ENCODE peak calls at places on chromosome 3, in ten cellular contexts. One of them, this sample, is unnamed.

GRCh38 chr3:16369885-16370284 is 104.9 kb downstream of the OXNAD1 start:
- DNase-seq in astrocyte: peak; percentile 77
- DNase-seq in effector memory CD4-positive, alpha-beta T cell: no peak
- DNase-seq in testis: no peak
- DNase-seq in psoas muscle: no peak
- DNase-seq in adipocyte: no peak
- DNase-seq in A549: no peak
- DNase-seq in small intestine: no peak
- DNase-seq in left lung: no peak
- DNase-seq in heart left ventricle: no peak
- DNase-seq in this sample: no peak

GRCh38 chr3:67642734-67643133 is 11.7 kb downstream of the SUCLG2 start:
- DNase-seq in astrocyte: no peak
- DNase-seq in effector memory CD4-positive, alpha-beta T cell: no peak
- DNase-seq in testis: no peak
- DNase-seq in adipocyte: no peak
- DNase-seq in heart left ventricle: no peak
- DNase-seq in psoas muscle: no peak
- DNase-seq in A549: no peak
- DNase-seq in left lung: no peak
- DNase-seq in small intestine: no peak
- DNase-seq in this sample: no peak

GRCh38 chr3:156792945-156793344 is 33.2 kb upstream of the LEKR1 start:
- DNase-seq in A549: no peak
- DNase-seq in small intestine: peak; percentile 8
- DNase-seq in effector memory CD4-positive, alpha-beta T cell: no peak
- DNase-seq in left lung: no peak
- DNase-seq in heart left ventricle: no peak
- DNase-seq in testis: no peak
- DNase-seq in psoas muscle: no peak
- DNase-seq in adipocyte: no peak
- DNase-seq in astrocyte: no peak
- DNase-seq in this sample: no peak

GRCh38 chr3:119819806-119820205 is 37.9 kb downstream of the NR1I2 start:
- DNase-seq in adipocyte: no peak
- DNase-seq in astrocyte: no peak
- DNase-seq in left lung: no peak
- DNase-seq in psoas muscle: no peak
- DNase-seq in testis: no peak
- DNase-seq in A549: no peak
- DNase-seq in effector memory CD4-positive, alpha-beta T cell: no peak
- DNase-seq in small intestine: peak; percentile 24
- DNase-seq in heart left ventricle: no peak
- DNase-seq in this sample: no peak

GRCh38 chr3:182978387-182978786 is 2.0 kb downstream of the DCUN1D1 start:
- DNase-seq in testis: no peak
- DNase-seq in small intestine: no peak
- DNase-seq in psoas muscle: no peak
- DNase-seq in adipocyte: no peak
- DNase-seq in astrocyte: no peak
- DNase-seq in effector memory CD4-positive, alpha-beta T cell: no peak
- DNase-seq in left lung: no peak
- DNase-seq in A549: no peak
- DNase-seq in heart left ventricle: no peak
- DNase-seq in this sample: no peak

GRCh38 chr3:38129058-38129457 is 7.9 kb downstream of the ACAA1 start:
- DNase-seq in left lung: no peak
- DNase-seq in psoas muscle: no peak
- DNase-seq in astrocyte: no peak
- DNase-seq in heart left ventricle: no peak
- DNase-seq in small intestine: no peak
- DNase-seq in adipocyte: no peak
- DNase-seq in effector memory CD4-positive, alpha-beta T cell: no peak
- DNase-seq in testis: no peak
- DNase-seq in A549: no peak
- DNase-seq in this sample: no peak

GRCh38 chr3:135781026-135781815 is 184.3 kb upstream of the PPP2R3A start:
- DNase-seq in astrocyte: no peak
- DNase-seq in heart left ventricle: no peak
- DNase-seq in A549: no peak
- DNase-seq in testis: no peak
- DNase-seq in left lung: no peak
- DNase-seq in small intestine: no peak
- DNase-seq in psoas muscle: no peak
- DNase-seq in effector memory CD4-positive, alpha-beta T cell: no peak
- DNase-seq in adipocyte: no peak
- DNase-seq in this sample: no peak

GRCh38 chr3:20245781-20246180 is 59.8 kb upstream of the SGO1 start:
- DNase-seq in psoas muscle: no peak
- DNase-seq in effector memory CD4-positive, alpha-beta T cell: no peak
- DNase-seq in testis: no peak
- DNase-seq in left lung: no peak
- DNase-seq in heart left ventricle: no peak
- DNase-seq in A549: no peak
- DNase-seq in small intestine: no peak
- DNase-seq in adipocyte: no peak
- DNase-seq in astrocyte: no peak
- DNase-seq in this sample: no peak

GRCh38 chr3:117045143-117045542 is 335.6 kb downstream of the TUSC7 start:
- DNase-seq in adipocyte: peak; percentile 24
- DNase-seq in A549: no peak
- DNase-seq in small intestine: peak; percentile 16
- DNase-seq in testis: no peak
- DNase-seq in heart left ventricle: no peak
- DNase-seq in astrocyte: no peak
- DNase-seq in left lung: no peak
- DNase-seq in psoas muscle: no peak
- DNase-seq in effector memory CD4-positive, alpha-beta T cell: no peak
- DNase-seq in this sample: no peak

GRCh38 chr3:97389883-97390282 is 374.7 kb upstream of the ARL6 start:
- DNase-seq in psoas muscle: no peak
- DNase-seq in adipocyte: no peak
- DNase-seq in small intestine: no peak
- DNase-seq in effector memory CD4-positive, alpha-beta T cell: no peak
- DNase-seq in heart left ventricle: no peak
- DNase-seq in left lung: no peak
- DNase-seq in testis: no peak
- DNase-seq in A549: no peak
- DNase-seq in astrocyte: no peak
- DNase-seq in this sample: no peak

GRCh38 chr3:13425692-13426091 is 5.6 kb upstream of the NUP210 start:
- DNase-seq in left lung: no peak
- DNase-seq in adipocyte: no peak
- DNase-seq in effector memory CD4-positive, alpha-beta T cell: no peak
- DNase-seq in heart left ventricle: no peak
- DNase-seq in testis: no peak
- DNase-seq in psoas muscle: no peak
- DNase-seq in astrocyte: no peak
- DNase-seq in small intestine: no peak
- DNase-seq in A549: no peak
- DNase-seq in this sample: no peak

GRCh38 chr3:161171639-161172552 is 49.2 kb upstream of the NMD3 start:
- DNase-seq in heart left ventricle: no peak
- DNase-seq in psoas muscle: no peak
- DNase-seq in astrocyte: no peak
- DNase-seq in small intestine: no peak
- DNase-seq in left lung: no peak
- DNase-seq in adipocyte: no peak
- DNase-seq in A549: no peak
- DNase-seq in effector memory CD4-positive, alpha-beta T cell: no peak
- DNase-seq in testis: no peak
- DNase-seq in this sample: no peak

GRCh38 chr3:13526626-13526949 is 22.3 kb upstream of the FBLN2 start:
- DNase-seq in testis: no peak
- DNase-seq in left lung: no peak
- DNase-seq in adipocyte: no peak
- DNase-seq in small intestine: no peak
- DNase-seq in effector memory CD4-positive, alpha-beta T cell: no peak
- DNase-seq in psoas muscle: no peak
- DNase-seq in heart left ventricle: no peak
- DNase-seq in astrocyte: no peak
- DNase-seq in A549: no peak
- DNase-seq in this sample: peak; percentile 20

GRCh38 chr3:4976109-4976508 is 3.1 kb upstream of the BHLHE40 start:
- DNase-seq in testis: peak; percentile 80
- DNase-seq in A549: peak; percentile 78
- DNase-seq in adipocyte: peak; percentile 56
- DNase-seq in small intestine: peak; percentile 75
- DNase-seq in psoas muscle: peak; percentile 73
- DNase-seq in heart left ventricle: peak; percentile 73
- DNase-seq in left lung: peak; percentile 77
- DNase-seq in astrocyte: peak; percentile 49
- DNase-seq in effector memory CD4-positive, alpha-beta T cell: no peak
- DNase-seq in this sample: no peak

GRCh38 chr3:58214484-58215316 is 3.9 kb upstream of the DNASE1L3 start:
- DNase-seq in left lung: no peak
- DNase-seq in heart left ventricle: no peak
- DNase-seq in small intestine: no peak
- DNase-seq in A549: no peak
- DNase-seq in astrocyte: no peak
- DNase-seq in effector memory CD4-positive, alpha-beta T cell: no peak
- DNase-seq in testis: no peak
- DNase-seq in adipocyte: no peak
- DNase-seq in psoas muscle: no peak
- DNase-seq in this sample: peak; percentile 49

GRCh38 chr3:25349828-25350227 is 78.2 kb upstream of the RARB start:
- DNase-seq in small intestine: no peak
- DNase-seq in testis: no peak
- DNase-seq in adipocyte: no peak
- DNase-seq in psoas muscle: no peak
- DNase-seq in left lung: no peak
- DNase-seq in astrocyte: no peak
- DNase-seq in heart left ventricle: no peak
- DNase-seq in effector memory CD4-positive, alpha-beta T cell: no peak
- DNase-seq in A549: no peak
- DNase-seq in this sample: no peak

GRCh38 chr3:53420831-53421230 is 73.5 kb upstream of the DCP1A start:
- DNase-seq in effector memory CD4-positive, alpha-beta T cell: no peak
- DNase-seq in left lung: no peak
- DNase-seq in heart left ventricle: no peak
- DNase-seq in A549: no peak
- DNase-seq in psoas muscle: no peak
- DNase-seq in astrocyte: no peak
- DNase-seq in small intestine: no peak
- DNase-seq in adipocyte: no peak
- DNase-seq in testis: no peak
- DNase-seq in this sample: no peak

DNA sequence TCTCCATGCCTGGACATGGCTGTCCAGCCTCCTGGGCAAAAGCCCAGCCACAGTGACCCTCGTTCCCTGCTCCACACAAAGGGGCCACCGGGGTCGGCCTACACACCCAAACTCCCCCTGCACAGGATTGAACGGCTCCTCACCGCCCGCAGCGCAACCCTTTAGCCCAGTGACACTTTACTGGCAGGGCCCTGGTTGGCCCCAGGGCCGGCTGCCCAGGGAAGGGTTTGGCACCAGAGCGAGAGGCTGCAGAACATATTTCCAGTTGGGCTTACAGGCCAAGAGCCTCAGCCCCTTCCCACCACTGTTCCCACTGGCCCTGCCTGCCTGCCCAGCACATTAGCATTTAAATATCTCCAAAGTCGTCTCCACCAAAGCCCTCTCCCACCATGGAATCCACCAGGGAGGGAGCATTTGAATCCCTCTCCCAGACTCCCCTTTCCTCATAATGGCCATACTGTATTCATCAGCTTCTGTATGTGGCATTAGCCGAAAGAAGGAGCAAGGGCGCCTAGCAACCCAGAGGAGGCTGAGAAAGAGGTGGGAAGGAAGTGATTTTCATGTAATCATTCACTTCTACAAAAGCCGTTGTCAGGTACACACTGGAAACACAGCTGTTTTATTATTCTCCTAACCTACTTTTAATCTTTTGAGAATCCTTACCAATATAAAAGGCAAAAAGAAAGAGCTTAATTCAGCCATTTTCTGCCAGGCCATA is 85.4 kb downstream of the SLC6A11 start:
- DNase-seq in testis: no peak
- DNase-seq in astrocyte: no peak
- DNase-seq in effector memory CD4-positive, alpha-beta T cell: no peak
- DNase-seq in adipocyte: no peak
- DNase-seq in A549: no peak
- DNase-seq in small intestine: no peak
- DNase-seq in psoas muscle: no peak
- DNase-seq in left lung: no peak
- DNase-seq in heart left ventricle: no peak
- DNase-seq in this sample: no peak
- H3K4me3 ChIP-seq in testis: no peak overlapping the region
- H3K4me3 ChIP-seq in astrocyte: no peak overlapping the region
- H3K4me3 ChIP-seq in effector memory CD4-positive, alpha-beta T cell: no peak overlapping the region
- H3K4me3 ChIP-seq in adipocyte: no peak overlapping the region
- H3K4me3 ChIP-seq in A549: no peak overlapping the region
- H3K4me3 ChIP-seq in small intestine: no peak overlapping the region
- H3K4me3 ChIP-seq in psoas muscle: no peak overlapping the region
- H3K4me3 ChIP-seq in left lung: no peak overlapping the region
- H3K4me3 ChIP-seq in heart left ventricle: no peak overlapping the region
- H3K4me3 ChIP-seq in this sample: no peak overlapping the region

GRCh38 chr3:169246158-169246557 is 417.4 kb downstream of the MECOM start:
- DNase-seq in psoas muscle: no peak
- DNase-seq in adipocyte: no peak
- DNase-seq in effector memory CD4-positive, alpha-beta T cell: no peak
- DNase-seq in heart left ventricle: no peak
- DNase-seq in astrocyte: no peak
- DNase-seq in testis: no peak
- DNase-seq in small intestine: no peak
- DNase-seq in A549: no peak
- DNase-seq in left lung: no peak
- DNase-seq in this sample: no peak
- H3K4me1 ChIP-seq in psoas muscle: no peaks in the 10 kb centered on the region
- H3K4me1 ChIP-seq in adipocyte: peaks cover 19% of the 10 kb centered on the region
- H3K4me1 ChIP-seq in effector memory CD4-positive, alpha-beta T cell: no peaks in the 10 kb centered on the region
- H3K4me1 ChIP-seq in heart left ventricle: peaks cover 3% of the 10 kb centered on the region
- H3K4me1 ChIP-seq in astrocyte: peaks cover 7% of the 10 kb centered on the region
- H3K4me1 ChIP-seq in testis: peaks cover 4% of the 10 kb centered on the region
- H3K4me1 ChIP-seq in small intestine: no peaks in the 10 kb centered on the region
- H3K4me1 ChIP-seq in A549: no peaks in the 10 kb centered on the region
- H3K4me1 ChIP-seq in left lung: peaks cover 10% of the 10 kb centered on the region
- H3K4me1 ChIP-seq in this sample: no peaks in the 10 kb centered on the region

GRCh38 chr3:129046037-129046731 is 14.4 kb upstream of the GP9 start:
- DNase-seq in heart left ventricle: no peak
- DNase-seq in effector memory CD4-positive, alpha-beta T cell: no peak
- DNase-seq in psoas muscle: no peak
- DNase-seq in small intestine: no peak
- DNase-seq in astrocyte: no peak
- DNase-seq in testis: no peak
- DNase-seq in left lung: no peak
- DNase-seq in adipocyte: no peak
- DNase-seq in A549: no peak
- DNase-seq in this sample: no peak
- H3K4me3 ChIP-seq in heart left ventricle: peak overlapping the region; percentile 51
- H3K4me3 ChIP-seq in effector memory CD4-positive, alpha-beta T cell: peak overlapping the region; percentile 50
- H3K4me3 ChIP-seq in psoas muscle: peak overlapping the region; percentile 54
- H3K4me3 ChIP-seq in small intestine: no peak overlapping the region
- H3K4me3 ChIP-seq in astrocyte: no peak overlapping the region
- H3K4me3 ChIP-seq in testis: peak overlapping the region; percentile 56
- H3K4me3 ChIP-seq in left lung: peak overlapping the region; percentile 23
- H3K4me3 ChIP-seq in adipocyte: no peak overlapping the region
- H3K4me3 ChIP-seq in A549: no peak overlapping the region
- H3K4me3 ChIP-seq in this sample: no peak overlapping the region

DNA sequence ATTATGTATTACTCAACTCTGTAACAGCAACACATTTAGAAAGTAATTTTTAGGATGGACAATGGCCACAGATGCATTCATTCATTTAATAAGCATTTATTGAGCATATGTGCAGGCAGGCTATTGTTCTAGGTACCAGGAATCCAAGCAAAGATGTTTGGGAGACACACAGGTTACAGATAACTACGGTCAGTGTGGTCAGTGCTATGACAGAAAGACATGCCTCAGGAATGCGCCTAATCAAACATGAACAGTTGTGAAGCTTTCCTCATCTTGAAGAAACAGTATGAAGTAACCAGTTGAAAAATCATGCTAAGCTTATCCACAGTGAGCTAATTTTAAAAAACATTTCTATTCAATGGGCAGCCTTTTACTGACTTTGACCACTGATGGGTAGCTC is 155.4 kb upstream of the CCDC54 start:
- DNase-seq in adipocyte: peak; percentile 28
- DNase-seq in astrocyte: peak; percentile 78
- DNase-seq in testis: no peak
- DNase-seq in effector memory CD4-positive, alpha-beta T cell: no peak
- DNase-seq in small intestine: no peak
- DNase-seq in psoas muscle: no peak
- DNase-seq in left lung: no peak
- DNase-seq in A549: no peak
- DNase-seq in heart left ventricle: no peak
- DNase-seq in this sample: no peak
- H3K4me1 ChIP-seq in adipocyte: peaks cover 16% of the 10 kb centered on the region
- H3K4me1 ChIP-seq in astrocyte: peaks cover 23% of the 10 kb centered on the region
- H3K4me1 ChIP-seq in testis: no peaks in the 10 kb centered on the region
- H3K4me1 ChIP-seq in effector memory CD4-positive, alpha-beta T cell: no peaks in the 10 kb centered on the region
- H3K4me1 ChIP-seq in small intestine: no peaks in the 10 kb centered on the region
- H3K4me1 ChIP-seq in psoas muscle: peaks cover 5% of the 10 kb centered on the region
- H3K4me1 ChIP-seq in left lung: no peaks in the 10 kb centered on the region
- H3K4me1 ChIP-seq in A549: peaks cover 25% of the 10 kb centered on the region
- H3K4me1 ChIP-seq in heart left ventricle: peaks cover 2% of the 10 kb centered on the region
- H3K4me1 ChIP-seq in this sample: no peaks in the 10 kb centered on the region